ENCODE peak calls at places on chromosome 21, in seven cellular contexts. U is sciatic nerve; X is hippocampal formation; C is right atrium auricular region; J is ELR; H is activated naive CD8-positive, alpha-beta T cell treated with anti-CD3 and anti-CD28 coated beads, Interleukin-2, amount 50 U/mL, for 24 hours; S is fibroblast of the aortic adventitia. Y is an unnamed sample.

GRCh38 chr21:46393451-46393940 is 65.2 kb upstream of the DIP2A start:
- DNase-seq in U (no peak), X (no peak), C (no peak), H (no peak), S (no peak), J (no peak), Y (no peak)

GRCh38 chr21:44394733-44395132 is 41.3 kb downstream of the TRPM2 start:
- DNase-seq in H (no peak), U (no peak), X (no peak), C (no peak), S (no peak), J (no peak), Y (no peak)

GRCh38 chr21:45537111-45537745 is 5.0 kb downstream of the SLC19A1 start:
- DNase-seq in S (no peak), J (no peak), H (no peak), C (no peak), X (no peak), U (peak), Y (no peak)

GRCh38 chr21:28781602-28782274 is 210.9 kb downstream of the LTN1 start:
- DNase-seq in H (no peak), C (no peak), U (no peak), S (peak), X (no peak), J (peak), Y (peak)

GRCh38 chr21:37207441-37208009 is 59.6 kb downstream of the VPS26C start:
- DNase-seq in H (no peak), U (no peak), X (no peak), C (no peak), S (peak), J (no peak), Y (no peak)

GRCh38 chr21:34894401-34894800 is 154.7 kb downstream of the RUNX1 start:
- DNase-seq in U (no peak), H (no peak), X (no peak), J (no peak), C (no peak), S (no peak), Y (no peak)

GRCh38 chr21:43900078-43900385 is 35.0 kb downstream of the AGPAT3 start:
- DNase-seq in C (no peak), U (no peak), S (no peak), J (no peak), X (no peak), H (no peak), Y (no peak)

GRCh38 chr21:31232344-31232743 is 111.7 kb downstream of the TIAM1 start:
- DNase-seq in H (no peak), S (no peak), X (no peak), C (no peak), U (no peak), J (no peak), Y (no peak)

GRCh38 chr21:37799193-37800121 is 116.8 kb downstream of the KCNJ6 start:
- DNase-seq in U (no peak), H (no peak), X (no peak), S (no peak), C (no peak), J (no peak), Y (peak)

GRCh38 chr21:35198004-35198403 is 148.9 kb upstream of the RUNX1 start:
- DNase-seq in H (no peak), J (peak), C (no peak), U (no peak), X (no peak), S (peak), Y (peak)

GRCh38 chr21:44529011-44529421 is 11.0 kb downstream of the KRTAP10-1 start:
- DNase-seq in S (no peak), J (no peak), C (no peak), U (peak), X (no peak), H (no peak), Y (no peak)

Y was measured in amniotic epithelial cell.